ENCODE peak calls at places on chromosomes 5 and 9, in eight cellular contexts. One of them, this sample, is unnamed.

GRCh38 chr9:133656211-133657119 is 20.3 kb downstream of the DBH start:
- DNase-seq in putamen: no peak
- DNase-seq in stimulated activated CD8-positive, alpha-beta memory T cell treated with anti-CD3 and anti-CD28 coated beads, Interleukin-4, amount 100 ng/mL, for 48 hours: no peak
- DNase-seq in iris pigment epithelial cell: no peak
- DNase-seq in effector memory CD8-positive, alpha-beta T cell: no peak
- DNase-seq in ACHN: no peak
- DNase-seq in fibroblast of the aortic adventitia: no peak
- DNase-seq in HCT116: no peak
- DNase-seq in this sample: peak; percentile 69

GRCh38 chr5:171092194-171092593 is 216.9 kb upstream of the TLX3 start:
- DNase-seq in putamen: no peak
- DNase-seq in stimulated activated CD8-positive, alpha-beta memory T cell treated with anti-CD3 and anti-CD28 coated beads, Interleukin-4, amount 100 ng/mL, for 48 hours: no peak
- DNase-seq in iris pigment epithelial cell: peak; percentile 76
- DNase-seq in effector memory CD8-positive, alpha-beta T cell: no peak
- DNase-seq in ACHN: peak; percentile 32
- DNase-seq in fibroblast of the aortic adventitia: peak; percentile 15
- DNase-seq in HCT116: peak; percentile 19
- DNase-seq in this sample: no peak

GRCh38 chr5:146541956-146542849 is 26.2 kb upstream of the GPR151 start:
- DNase-seq in putamen: peak; percentile 64
- DNase-seq in stimulated activated CD8-positive, alpha-beta memory T cell treated with anti-CD3 and anti-CD28 coated beads, Interleukin-4, amount 100 ng/mL, for 48 hours: peak; percentile 81
- DNase-seq in iris pigment epithelial cell: peak; percentile 63
- DNase-seq in effector memory CD8-positive, alpha-beta T cell: peak; percentile 64
- DNase-seq in ACHN: peak; percentile 56
- DNase-seq in fibroblast of the aortic adventitia: peak; percentile 62
- DNase-seq in HCT116: peak; percentile 49
- DNase-seq in this sample: peak; percentile 23

GRCh38 chr5:75050415-75050814 is 1.9 kb downstream of the GCNT4 start:
- DNase-seq in putamen: no peak
- DNase-seq in stimulated activated CD8-positive, alpha-beta memory T cell treated with anti-CD3 and anti-CD28 coated beads, Interleukin-4, amount 100 ng/mL, for 48 hours: peak; percentile 44
- DNase-seq in iris pigment epithelial cell: peak; percentile 28
- DNase-seq in effector memory CD8-positive, alpha-beta T cell: peak; percentile 11
- DNase-seq in ACHN: peak; percentile 52
- DNase-seq in fibroblast of the aortic adventitia: no peak
- DNase-seq in HCT116: no peak
- DNase-seq in this sample: peak; percentile 32

GRCh38 chr5:174436805-174437204 is 287.6 kb upstream of the MSX2 start:
- DNase-seq in putamen: no peak
- DNase-seq in stimulated activated CD8-positive, alpha-beta memory T cell treated with anti-CD3 and anti-CD28 coated beads, Interleukin-4, amount 100 ng/mL, for 48 hours: no peak
- DNase-seq in iris pigment epithelial cell: no peak
- DNase-seq in effector memory CD8-positive, alpha-beta T cell: no peak
- DNase-seq in ACHN: no peak
- DNase-seq in fibroblast of the aortic adventitia: no peak
- DNase-seq in HCT116: no peak
- DNase-seq in this sample: no peak

GRCh38 chr5:60248900-60249299 is 355.4 kb upstream of the PDE4D start:
- DNase-seq in putamen: peak; percentile 14
- DNase-seq in stimulated activated CD8-positive, alpha-beta memory T cell treated with anti-CD3 and anti-CD28 coated beads, Interleukin-4, amount 100 ng/mL, for 48 hours: no peak
- DNase-seq in iris pigment epithelial cell: no peak
- DNase-seq in effector memory CD8-positive, alpha-beta T cell: no peak
- DNase-seq in ACHN: no peak
- DNase-seq in fibroblast of the aortic adventitia: no peak
- DNase-seq in HCT116: no peak
- DNase-seq in this sample: no peak

GRCh38 chr5:45454114-45454513 is 242.1 kb downstream of the HCN1 start:
- DNase-seq in putamen: peak; percentile 40
- DNase-seq in stimulated activated CD8-positive, alpha-beta memory T cell treated with anti-CD3 and anti-CD28 coated beads, Interleukin-4, amount 100 ng/mL, for 48 hours: no peak
- DNase-seq in iris pigment epithelial cell: peak; percentile 65
- DNase-seq in effector memory CD8-positive, alpha-beta T cell: no peak
- DNase-seq in ACHN: peak; percentile 43
- DNase-seq in fibroblast of the aortic adventitia: no peak
- DNase-seq in HCT116: peak; percentile 34
- DNase-seq in this sample: no peak

GRCh38 chr5:140157032-140157781 is 17.8 kb upstream of the CYSTM1 start:
- DNase-seq in putamen: peak; percentile 90
- DNase-seq in stimulated activated CD8-positive, alpha-beta memory T cell treated with anti-CD3 and anti-CD28 coated beads, Interleukin-4, amount 100 ng/mL, for 48 hours: peak; percentile 94
- DNase-seq in iris pigment epithelial cell: peak; percentile 73
- DNase-seq in effector memory CD8-positive, alpha-beta T cell: peak; percentile 87
- DNase-seq in ACHN: peak; percentile 81
- DNase-seq in fibroblast of the aortic adventitia: peak; percentile 84
- DNase-seq in HCT116: peak; percentile 70
- DNase-seq in this sample: peak; percentile 84

GRCh38 chr9:91162311-91162710 is 199.4 kb downstream of the AUH start:
- DNase-seq in putamen: no peak
- DNase-seq in stimulated activated CD8-positive, alpha-beta memory T cell treated with anti-CD3 and anti-CD28 coated beads, Interleukin-4, amount 100 ng/mL, for 48 hours: peak; percentile 69
- DNase-seq in iris pigment epithelial cell: peak; percentile 51
- DNase-seq in effector memory CD8-positive, alpha-beta T cell: no peak
- DNase-seq in ACHN: peak; percentile 23
- DNase-seq in fibroblast of the aortic adventitia: no peak
- DNase-seq in HCT116: no peak
- DNase-seq in this sample: no peak

GRCh38 chr9:120344230-120344629 is 235.7 kb downstream of the CDK5RAP2 start:
- DNase-seq in putamen: peak; percentile 9
- DNase-seq in stimulated activated CD8-positive, alpha-beta memory T cell treated with anti-CD3 and anti-CD28 coated beads, Interleukin-4, amount 100 ng/mL, for 48 hours: no peak
- DNase-seq in iris pigment epithelial cell: peak; percentile 87
- DNase-seq in effector memory CD8-positive, alpha-beta T cell: no peak
- DNase-seq in ACHN: peak; percentile 14
- DNase-seq in fibroblast of the aortic adventitia: peak; percentile 62
- DNase-seq in HCT116: peak; percentile 47
- DNase-seq in this sample: no peak

GRCh38 chr5:174195517-174195916 is 150.0 kb downstream of the NSG2 start:
- DNase-seq in putamen: no peak
- DNase-seq in stimulated activated CD8-positive, alpha-beta memory T cell treated with anti-CD3 and anti-CD28 coated beads, Interleukin-4, amount 100 ng/mL, for 48 hours: no peak
- DNase-seq in iris pigment epithelial cell: no peak
- DNase-seq in effector memory CD8-positive, alpha-beta T cell: no peak
- DNase-seq in ACHN: no peak
- DNase-seq in fibroblast of the aortic adventitia: no peak
- DNase-seq in HCT116: no peak
- DNase-seq in this sample: no peak

GRCh38 chr5:40030661-40031060 is 605.9 kb upstream of the DAB2 start:
- DNase-seq in putamen: no peak
- DNase-seq in stimulated activated CD8-positive, alpha-beta memory T cell treated with anti-CD3 and anti-CD28 coated beads, Interleukin-4, amount 100 ng/mL, for 48 hours: no peak
- DNase-seq in iris pigment epithelial cell: peak; percentile 37
- DNase-seq in effector memory CD8-positive, alpha-beta T cell: no peak
- DNase-seq in ACHN: no peak
- DNase-seq in fibroblast of the aortic adventitia: no peak
- DNase-seq in HCT116: no peak
- DNase-seq in this sample: no peak

GRCh38 chr5:107486489-107486888 is 184.2 kb downstream of the EFNA5 start:
- DNase-seq in putamen: no peak
- DNase-seq in stimulated activated CD8-positive, alpha-beta memory T cell treated with anti-CD3 and anti-CD28 coated beads, Interleukin-4, amount 100 ng/mL, for 48 hours: peak; percentile 57
- DNase-seq in iris pigment epithelial cell: peak; percentile 92
- DNase-seq in effector memory CD8-positive, alpha-beta T cell: peak; percentile 32
- DNase-seq in ACHN: no peak
- DNase-seq in fibroblast of the aortic adventitia: peak; percentile 14
- DNase-seq in HCT116: peak; percentile 36
- DNase-seq in this sample: no peak

GRCh38 chr9:81032030-81032572 is 657.2 kb downstream of the TLE1 start:
- DNase-seq in putamen: no peak
- DNase-seq in stimulated activated CD8-positive, alpha-beta memory T cell treated with anti-CD3 and anti-CD28 coated beads, Interleukin-4, amount 100 ng/mL, for 48 hours: no peak
- DNase-seq in iris pigment epithelial cell: peak; percentile 94
- DNase-seq in effector memory CD8-positive, alpha-beta T cell: no peak
- DNase-seq in ACHN: peak; percentile 19
- DNase-seq in fibroblast of the aortic adventitia: peak; percentile 90
- DNase-seq in HCT116: no peak
- DNase-seq in this sample: no peak

GRCh38 chr9:101604287-101604686 is 9.5 kb upstream of the PPP3R2 start:
- DNase-seq in putamen: no peak
- DNase-seq in stimulated activated CD8-positive, alpha-beta memory T cell treated with anti-CD3 and anti-CD28 coated beads, Interleukin-4, amount 100 ng/mL, for 48 hours: no peak
- DNase-seq in iris pigment epithelial cell: no peak
- DNase-seq in effector memory CD8-positive, alpha-beta T cell: no peak
- DNase-seq in ACHN: no peak
- DNase-seq in fibroblast of the aortic adventitia: no peak
- DNase-seq in HCT116: no peak
- DNase-seq in this sample: no peak

GRCh38 chr5:133944263-133945230 is 23.9 kb downstream of the C5orf15 start:
- DNase-seq in putamen: no peak
- DNase-seq in stimulated activated CD8-positive, alpha-beta memory T cell treated with anti-CD3 and anti-CD28 coated beads, Interleukin-4, amount 100 ng/mL, for 48 hours: peak; percentile 73
- DNase-seq in iris pigment epithelial cell: peak; percentile 47
- DNase-seq in effector memory CD8-positive, alpha-beta T cell: no peak
- DNase-seq in ACHN: peak; percentile 62
- DNase-seq in fibroblast of the aortic adventitia: peak; percentile 54
- DNase-seq in HCT116: peak; percentile 46
- DNase-seq in this sample: no peak

GRCh38 chr5:111747336-111747735 is 9.7 kb downstream of the NREP start:
- DNase-seq in putamen: no peak
- DNase-seq in stimulated activated CD8-positive, alpha-beta memory T cell treated with anti-CD3 and anti-CD28 coated beads, Interleukin-4, amount 100 ng/mL, for 48 hours: no peak
- DNase-seq in iris pigment epithelial cell: no peak
- DNase-seq in effector memory CD8-positive, alpha-beta T cell: no peak
- DNase-seq in ACHN: peak; percentile 22
- DNase-seq in fibroblast of the aortic adventitia: no peak
- DNase-seq in HCT116: no peak
- DNase-seq in this sample: no peak

GRCh38 chr5:74422671-74423070 is 217.9 kb downstream of the ENC1 start:
- DNase-seq in putamen: no peak
- DNase-seq in stimulated activated CD8-positive, alpha-beta memory T cell treated with anti-CD3 and anti-CD28 coated beads, Interleukin-4, amount 100 ng/mL, for 48 hours: no peak
- DNase-seq in iris pigment epithelial cell: no peak
- DNase-seq in effector memory CD8-positive, alpha-beta T cell: no peak
- DNase-seq in ACHN: no peak
- DNase-seq in fibroblast of the aortic adventitia: no peak
- DNase-seq in HCT116: no peak
- DNase-seq in this sample: no peak

GRCh38 chr5:140251527-140251973 is 51.4 kb downstream of the PFDN1 start:
- DNase-seq in putamen: no peak
- DNase-seq in stimulated activated CD8-positive, alpha-beta memory T cell treated with anti-CD3 and anti-CD28 coated beads, Interleukin-4, amount 100 ng/mL, for 48 hours: peak; percentile 79
- DNase-seq in iris pigment epithelial cell: peak; percentile 93
- DNase-seq in effector memory CD8-positive, alpha-beta T cell: peak; percentile 17
- DNase-seq in ACHN: peak; percentile 82
- DNase-seq in fibroblast of the aortic adventitia: peak; percentile 74
- DNase-seq in HCT116: peak; percentile 67
- DNase-seq in this sample: peak; percentile 35

GRCh38 chr9:131180454-131180853 is 55.1 kb downstream of the NUP214 start:
- DNase-seq in putamen: no peak
- DNase-seq in stimulated activated CD8-positive, alpha-beta memory T cell treated with anti-CD3 and anti-CD28 coated beads, Interleukin-4, amount 100 ng/mL, for 48 hours: no peak
- DNase-seq in iris pigment epithelial cell: peak; percentile 97
- DNase-seq in effector memory CD8-positive, alpha-beta T cell: no peak
- DNase-seq in ACHN: no peak
- DNase-seq in fibroblast of the aortic adventitia: peak; percentile 91
- DNase-seq in HCT116: no peak
- DNase-seq in this sample: no peak

GRCh38 chr5:179732918-179733763 is 519 bp downstream of the MAML1 start:
- DNase-seq in putamen: peak; percentile 42
- DNase-seq in stimulated activated CD8-positive, alpha-beta memory T cell treated with anti-CD3 and anti-CD28 coated beads, Interleukin-4, amount 100 ng/mL, for 48 hours: peak; percentile 45
- DNase-seq in iris pigment epithelial cell: peak; percentile 39
- DNase-seq in effector memory CD8-positive, alpha-beta T cell: peak; percentile 32
- DNase-seq in ACHN: peak; percentile 35
- DNase-seq in fibroblast of the aortic adventitia: peak; percentile 40
- DNase-seq in HCT116: no peak
- DNase-seq in this sample: no peak

GRCh38 chr9:38038307-38039089 is 30.5 kb downstream of the SHB start:
- DNase-seq in putamen: no peak
- DNase-seq in stimulated activated CD8-positive, alpha-beta memory T cell treated with anti-CD3 and anti-CD28 coated beads, Interleukin-4, amount 100 ng/mL, for 48 hours: no peak
- DNase-seq in iris pigment epithelial cell: no peak
- DNase-seq in effector memory CD8-positive, alpha-beta T cell: no peak
- DNase-seq in ACHN: no peak
- DNase-seq in fibroblast of the aortic adventitia: no peak
- DNase-seq in HCT116: no peak
- DNase-seq in this sample: no peak

GRCh38 chr5:134545070-134545868 is 19.8 kb downstream of the JADE2 start:
- DNase-seq in putamen: no peak
- DNase-seq in stimulated activated CD8-positive, alpha-beta memory T cell treated with anti-CD3 and anti-CD28 coated beads, Interleukin-4, amount 100 ng/mL, for 48 hours: peak; percentile 44
- DNase-seq in iris pigment epithelial cell: no peak
- DNase-seq in effector memory CD8-positive, alpha-beta T cell: no peak
- DNase-seq in ACHN: no peak
- DNase-seq in fibroblast of the aortic adventitia: peak; percentile 85
- DNase-seq in HCT116: no peak
- DNase-seq in this sample: no peak

GRCh38 chr5:135245521-135246499 is 153.2 kb downstream of the MACROH2A1 start:
- DNase-seq in putamen: peak; percentile 26
- DNase-seq in stimulated activated CD8-positive, alpha-beta memory T cell treated with anti-CD3 and anti-CD28 coated beads, Interleukin-4, amount 100 ng/mL, for 48 hours: peak; percentile 10
- DNase-seq in iris pigment epithelial cell: peak; percentile 79
- DNase-seq in effector memory CD8-positive, alpha-beta T cell: no peak
- DNase-seq in ACHN: peak; percentile 30
- DNase-seq in fibroblast of the aortic adventitia: peak; percentile 78
- DNase-seq in HCT116: no peak
- DNase-seq in this sample: no peak

GRCh38 chr5:40689442-40689841 is 9.7 kb downstream of the PTGER4 start:
- DNase-seq in putamen: no peak
- DNase-seq in stimulated activated CD8-positive, alpha-beta memory T cell treated with anti-CD3 and anti-CD28 coated beads, Interleukin-4, amount 100 ng/mL, for 48 hours: peak; percentile 61
- DNase-seq in iris pigment epithelial cell: peak; percentile 98
- DNase-seq in effector memory CD8-positive, alpha-beta T cell: no peak
- DNase-seq in ACHN: peak; percentile 89
- DNase-seq in fibroblast of the aortic adventitia: peak; percentile 97
- DNase-seq in HCT116: peak; percentile 93
- DNase-seq in this sample: no peak

GRCh38 chr5:148972958-148973357 is 89.9 kb downstream of the SH3TC2 start:
- DNase-seq in putamen: no peak
- DNase-seq in stimulated activated CD8-positive, alpha-beta memory T cell treated with anti-CD3 and anti-CD28 coated beads, Interleukin-4, amount 100 ng/mL, for 48 hours: no peak
- DNase-seq in iris pigment epithelial cell: peak; percentile 69
- DNase-seq in effector memory CD8-positive, alpha-beta T cell: no peak
- DNase-seq in ACHN: peak; percentile 86
- DNase-seq in fibroblast of the aortic adventitia: peak; percentile 88
- DNase-seq in HCT116: peak; percentile 49
- DNase-seq in this sample: no peak

GRCh38 chr5:122715095-122715494 is 59.8 kb upstream of the SNX2 start:
- DNase-seq in putamen: no peak
- DNase-seq in stimulated activated CD8-positive, alpha-beta memory T cell treated with anti-CD3 and anti-CD28 coated beads, Interleukin-4, amount 100 ng/mL, for 48 hours: no peak
- DNase-seq in iris pigment epithelial cell: peak; percentile 44
- DNase-seq in effector memory CD8-positive, alpha-beta T cell: no peak
- DNase-seq in ACHN: no peak
- DNase-seq in fibroblast of the aortic adventitia: peak; percentile 48
- DNase-seq in HCT116: no peak
- DNase-seq in this sample: no peak

GRCh38 chr9:91308144-91308543 is 53.6 kb downstream of the AUH start:
- DNase-seq in putamen: no peak
- DNase-seq in stimulated activated CD8-positive, alpha-beta memory T cell treated with anti-CD3 and anti-CD28 coated beads, Interleukin-4, amount 100 ng/mL, for 48 hours: no peak
- DNase-seq in iris pigment epithelial cell: no peak
- DNase-seq in effector memory CD8-positive, alpha-beta T cell: no peak
- DNase-seq in ACHN: no peak
- DNase-seq in fibroblast of the aortic adventitia: no peak
- DNase-seq in HCT116: no peak
- DNase-seq in this sample: no peak

GRCh38 chr5:41772071-41772470 is 98.2 kb downstream of the OXCT1 start:
- DNase-seq in putamen: no peak
- DNase-seq in stimulated activated CD8-positive, alpha-beta memory T cell treated with anti-CD3 and anti-CD28 coated beads, Interleukin-4, amount 100 ng/mL, for 48 hours: no peak
- DNase-seq in iris pigment epithelial cell: peak; percentile 58
- DNase-seq in effector memory CD8-positive, alpha-beta T cell: no peak
- DNase-seq in ACHN: no peak
- DNase-seq in fibroblast of the aortic adventitia: no peak
- DNase-seq in HCT116: no peak
- DNase-seq in this sample: no peak

GRCh38 chr5:160173-160510 is 31.2 kb upstream of the LRRC14B start:
- DNase-seq in putamen: no peak
- DNase-seq in stimulated activated CD8-positive, alpha-beta memory T cell treated with anti-CD3 and anti-CD28 coated beads, Interleukin-4, amount 100 ng/mL, for 48 hours: no peak
- DNase-seq in iris pigment epithelial cell: peak; percentile 32
- DNase-seq in effector memory CD8-positive, alpha-beta T cell: no peak
- DNase-seq in ACHN: no peak
- DNase-seq in fibroblast of the aortic adventitia: no peak
- DNase-seq in HCT116: no peak
- DNase-seq in this sample: no peak

GRCh38 chr5:150517272-150518152 is 9.6 kb downstream of the NDST1 start:
- DNase-seq in putamen: no peak
- DNase-seq in stimulated activated CD8-positive, alpha-beta memory T cell treated with anti-CD3 and anti-CD28 coated beads, Interleukin-4, amount 100 ng/mL, for 48 hours: no peak
- DNase-seq in iris pigment epithelial cell: peak; percentile 95
- DNase-seq in effector memory CD8-positive, alpha-beta T cell: no peak
- DNase-seq in ACHN: peak; percentile 96
- DNase-seq in fibroblast of the aortic adventitia: peak; percentile 98
- DNase-seq in HCT116: peak; percentile 18
- DNase-seq in this sample: no peak

GRCh38 chr5:132427285-132428146 is 58.0 kb downstream of the SLC22A5 start:
- DNase-seq in putamen: no peak
- DNase-seq in stimulated activated CD8-positive, alpha-beta memory T cell treated with anti-CD3 and anti-CD28 coated beads, Interleukin-4, amount 100 ng/mL, for 48 hours: peak; percentile 72
- DNase-seq in iris pigment epithelial cell: no peak
- DNase-seq in effector memory CD8-positive, alpha-beta T cell: peak; percentile 64
- DNase-seq in ACHN: no peak
- DNase-seq in fibroblast of the aortic adventitia: no peak
- DNase-seq in HCT116: no peak
- DNase-seq in this sample: peak; percentile 70

GRCh38 chr5:61658592-61659008 is 326.5 kb downstream of the ZSWIM6 start:
- DNase-seq in putamen: peak; percentile 75
- DNase-seq in stimulated activated CD8-positive, alpha-beta memory T cell treated with anti-CD3 and anti-CD28 coated beads, Interleukin-4, amount 100 ng/mL, for 48 hours: peak; percentile 96
- DNase-seq in iris pigment epithelial cell: peak; percentile 48
- DNase-seq in effector memory CD8-positive, alpha-beta T cell: peak; percentile 78
- DNase-seq in ACHN: peak; percentile 65
- DNase-seq in fibroblast of the aortic adventitia: peak; percentile 81
- DNase-seq in HCT116: peak; percentile 67
- DNase-seq in this sample: peak; percentile 60

GRCh38 chr5:102867999-102868662 is 113.0 kb downstream of the PAM start:
- DNase-seq in putamen: no peak
- DNase-seq in stimulated activated CD8-positive, alpha-beta memory T cell treated with anti-CD3 and anti-CD28 coated beads, Interleukin-4, amount 100 ng/mL, for 48 hours: no peak
- DNase-seq in iris pigment epithelial cell: peak; percentile 37
- DNase-seq in effector memory CD8-positive, alpha-beta T cell: no peak
- DNase-seq in ACHN: no peak
- DNase-seq in fibroblast of the aortic adventitia: peak; percentile 55
- DNase-seq in HCT116: no peak
- DNase-seq in this sample: no peak

This sample was measured in naive thymus-derived CD4-positive, alpha-beta T cell.